ENCODE peak calls at places on chromosomes 2 and 18, in five cellular contexts. One of them, this sample, is unnamed.

GRCh38 chr2:108383146-108383830 is 5.5 kb downstream of the SULT1C4 start:
- DNase-seq in tibial nerve: no peak
- DNase-seq in heart left ventricle: no peak
- DNase-seq in NB4: no peak
- DNase-seq in IMR-90: no peak
- DNase-seq in this sample: no peak

GRCh38 chr2:238875161-238875530 is 27.3 kb downstream of the TWIST2 start:
- DNase-seq in tibial nerve: peak
- DNase-seq in heart left ventricle: no peak
- DNase-seq in NB4: no peak
- DNase-seq in IMR-90: no peak
- DNase-seq in this sample: peak

GRCh38 chr2:150690261-150690660 is 202.8 kb upstream of the RND3 start:
- DNase-seq in tibial nerve: no peak
- DNase-seq in heart left ventricle: no peak
- DNase-seq in NB4: no peak
- DNase-seq in IMR-90: no peak
- DNase-seq in this sample: no peak

GRCh38 chr18:36410346-36410745 is 112.8 kb downstream of the FHOD3 start:
- DNase-seq in tibial nerve: no peak
- DNase-seq in heart left ventricle: no peak
- DNase-seq in NB4: no peak
- DNase-seq in IMR-90: no peak
- DNase-seq in this sample: no peak

GRCh38 chr2:64212346-64212745 is 68.1 kb upstream of the PELI1 start:
- DNase-seq in tibial nerve: no peak
- DNase-seq in heart left ventricle: no peak
- DNase-seq in NB4: peak
- DNase-seq in IMR-90: peak
- DNase-seq in this sample: no peak

GRCh38 chr2:172556284-172557033 is 569 bp downstream of the PDK1 start:
- DNase-seq in tibial nerve: peak
- DNase-seq in heart left ventricle: peak
- DNase-seq in NB4: peak
- DNase-seq in IMR-90: peak
- DNase-seq in this sample: peak

GRCh38 chr18:39647627-39648502 is 2082.3 kb upstream of the CELF4 start:
- DNase-seq in tibial nerve: no peak
- DNase-seq in heart left ventricle: no peak
- DNase-seq in NB4: no peak
- DNase-seq in IMR-90: peak
- DNase-seq in this sample: no peak

GRCh38 chr18:58363767-58364540 is 264.9 kb downstream of the ALPK2 start:
- DNase-seq in tibial nerve: no peak
- DNase-seq in heart left ventricle: no peak
- DNase-seq in NB4: no peak
- DNase-seq in IMR-90: peak
- DNase-seq in this sample: no peak

GRCh38 chr2:9313443-9313842 is 106.8 kb downstream of the ASAP2 start:
- DNase-seq in tibial nerve: no peak
- DNase-seq in heart left ventricle: no peak
- DNase-seq in NB4: no peak
- DNase-seq in IMR-90: peak
- DNase-seq in this sample: no peak

GRCh38 chr2:124959582-124959981 is 934.5 kb downstream of the CNTNAP5 start:
- DNase-seq in tibial nerve: peak
- DNase-seq in heart left ventricle: no peak
- DNase-seq in NB4: no peak
- DNase-seq in IMR-90: no peak
- DNase-seq in this sample: no peak

GRCh38 chr18:21134895-21135294 is 23.3 kb upstream of the ROCK1 start:
- DNase-seq in tibial nerve: no peak
- DNase-seq in heart left ventricle: no peak
- DNase-seq in NB4: peak
- DNase-seq in IMR-90: peak
- DNase-seq in this sample: no peak

GRCh38 chr18:21129586-21130216 is 18.1 kb upstream of the ROCK1 start:
- DNase-seq in tibial nerve: no peak
- DNase-seq in heart left ventricle: no peak
- DNase-seq in NB4: no peak
- DNase-seq in IMR-90: peak
- DNase-seq in this sample: no peak

GRCh38 chr18:21132398-21132918 is 20.8 kb upstream of the ROCK1 start:
- DNase-seq in tibial nerve: no peak
- DNase-seq in heart left ventricle: no peak
- DNase-seq in NB4: no peak
- DNase-seq in IMR-90: no peak
- DNase-seq in this sample: no peak

GRCh38 chr18:21131698-21132230 is 20.2 kb upstream of the ROCK1 start:
- DNase-seq in tibial nerve: no peak
- DNase-seq in heart left ventricle: no peak
- DNase-seq in NB4: no peak
- DNase-seq in IMR-90: no peak
- DNase-seq in this sample: no peak
- TF ChIP-seq POLR2A in tibial nerve: no peak
- TF ChIP-seq POLR2A in heart left ventricle: no peak
- TF ChIP-seq POLR2A in NB4: no peak
- TF ChIP-seq POLR2A in IMR-90: no peak
- TF ChIP-seq POLR2A in this sample: no peak

GRCh38 chr18:76686737-76687231 is 135.6 kb upstream of the ZNF236 start:
- DNase-seq in tibial nerve: peak
- DNase-seq in heart left ventricle: peak
- DNase-seq in NB4: peak
- DNase-seq in IMR-90: peak
- DNase-seq in this sample: peak

GRCh38 chr18:76687271-76688006 is 134.9 kb upstream of the ZNF236 start:
- DNase-seq in tibial nerve: no peak
- DNase-seq in heart left ventricle: no peak
- DNase-seq in NB4: no peak
- DNase-seq in IMR-90: peak
- DNase-seq in this sample: peak

GRCh38 chr18:76688724-76689472 is 133.5 kb upstream of the ZNF236 start:
- DNase-seq in tibial nerve: no peak
- DNase-seq in heart left ventricle: no peak
- DNase-seq in NB4: no peak
- DNase-seq in IMR-90: no peak
- DNase-seq in this sample: no peak

GRCh38 chr18:76691800-76692199 is 130.6 kb upstream of the ZNF236 start:
- DNase-seq in tibial nerve: peak
- DNase-seq in heart left ventricle: no peak
- DNase-seq in NB4: no peak
- DNase-seq in IMR-90: peak
- DNase-seq in this sample: no peak

GRCh38 chr18:76689646-76690264 is 132.6 kb upstream of the ZNF236 start:
- DNase-seq in tibial nerve: no peak
- DNase-seq in heart left ventricle: no peak
- DNase-seq in NB4: no peak
- DNase-seq in IMR-90: no peak
- DNase-seq in this sample: no peak
- TF ChIP-seq CTCF in tibial nerve: no peak
- TF ChIP-seq CTCF in heart left ventricle: no peak
- TF ChIP-seq CTCF in NB4: no peak
- TF ChIP-seq CTCF in IMR-90: no peak
- TF ChIP-seq CTCF in this sample: no peak

GRCh38 chr18:47749195-47749973 is 181.1 kb downstream of the SMAD2 start:
- DNase-seq in tibial nerve: peak
- DNase-seq in heart left ventricle: peak
- DNase-seq in NB4: peak
- DNase-seq in IMR-90: peak
- DNase-seq in this sample: peak
- H3K4me3 ChIP-seq in tibial nerve: peak
- H3K4me3 ChIP-seq in heart left ventricle: no peak
- H3K4me3 ChIP-seq in NB4: no peak
- H3K4me3 ChIP-seq in IMR-90: peak
- H3K4me3 ChIP-seq in this sample: no peak

GRCh38 chr2:43157506-43158232 is 68.7 kb downstream of the ZFP36L2 start:
- DNase-seq in tibial nerve: no peak
- DNase-seq in heart left ventricle: no peak
- DNase-seq in NB4: peak
- DNase-seq in IMR-90: no peak
- DNase-seq in this sample: no peak

GRCh38 chr2:43155842-43156511 is 70.4 kb downstream of the ZFP36L2 start:
- DNase-seq in tibial nerve: no peak
- DNase-seq in heart left ventricle: no peak
- DNase-seq in NB4: no peak
- DNase-seq in IMR-90: no peak
- DNase-seq in this sample: no peak

GRCh38 chr2:43159797-43160196 is 66.6 kb downstream of the ZFP36L2 start:
- DNase-seq in tibial nerve: no peak
- DNase-seq in heart left ventricle: no peak
- DNase-seq in NB4: peak
- DNase-seq in IMR-90: no peak
- DNase-seq in this sample: no peak

GRCh38 chr2:43160778-43161177 is 65.6 kb downstream of the ZFP36L2 start:
- DNase-seq in tibial nerve: no peak
- DNase-seq in heart left ventricle: no peak
- DNase-seq in NB4: no peak
- DNase-seq in IMR-90: no peak
- DNase-seq in this sample: no peak

DNA sequence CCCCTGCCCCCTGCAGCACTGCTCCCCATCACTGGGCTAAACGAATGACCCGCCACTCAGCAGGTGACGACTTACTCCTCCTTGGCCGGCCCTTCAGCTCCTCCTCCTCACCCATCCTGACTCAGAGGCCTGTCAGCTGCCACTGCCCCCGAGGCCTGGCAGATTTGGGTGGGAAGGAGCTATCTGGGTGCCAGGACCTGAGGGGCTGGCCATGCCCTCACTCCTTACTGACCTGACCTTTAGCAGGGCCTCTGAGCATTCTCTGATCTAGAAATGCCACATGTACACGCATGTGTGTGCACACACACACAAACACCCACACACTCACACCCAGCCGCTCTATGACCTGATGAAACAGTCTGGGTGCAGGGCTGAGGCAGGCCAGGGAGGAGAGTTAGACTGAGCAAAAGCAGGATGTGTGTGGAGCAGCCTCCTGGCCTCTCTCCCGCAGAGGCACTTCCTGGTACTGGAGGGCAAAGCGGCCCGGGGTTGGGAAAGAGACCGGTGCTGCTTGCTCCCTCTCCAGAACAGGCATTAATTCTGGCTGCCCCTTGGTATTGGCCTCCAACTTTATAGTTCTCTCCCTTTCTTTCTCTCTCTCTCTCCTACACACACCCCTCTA is 68.0 kb downstream of the ZFP36L2 start:
- DNase-seq in tibial nerve: peak
- DNase-seq in heart left ventricle: peak
- DNase-seq in NB4: peak
- DNase-seq in IMR-90: peak
- DNase-seq in this sample: peak
- TF ChIP-seq POLR2A in tibial nerve: no peak
- TF ChIP-seq POLR2A in heart left ventricle: no peak
- TF ChIP-seq POLR2A in NB4: no peak
- TF ChIP-seq POLR2A in IMR-90: no peak
- TF ChIP-seq POLR2A in this sample: no peak

This sample was measured in lower leg skin.